ENCODE peak calls at places on chromosomes 5 and 9, in nine cellular contexts. D is endothelial cell, X is NCI-H226, R is Karpas-422, G is progenitor cell of endocrine pancreas, Q is T-helper 22 cell, B is WERI-Rb-1, P is NCI-H2107, C is H4. J is an unnamed sample.

GRCh38 chr5:103465891-103466290 is 96.7 kb downstream of the NUDT12 start:
- DNase-seq in D (no peak), X (peak; percentile 4), G (no peak), C (no peak), Q (no peak), B (no peak), R (no peak), P (no peak), J (no peak)

GRCh38 chr5:119255571-119256356 is 100.1 kb upstream of the TNFAIP8 start:
- DNase-seq in P (no peak), B (peak; percentile 40), R (peak; percentile 78), C (peak; percentile 32), D (no peak), Q (no peak), X (no peak), G (no peak), J (no peak)

GRCh38 chr5:37812365-37812764 is 27.5 kb downstream of the GDNF start:
- DNase-seq in C (no peak), X (no peak), D (no peak), B (no peak), G (no peak), R (no peak), Q (no peak), P (no peak), J (no peak)

GRCh38 chr5:636951-637350 is 24.8 kb downstream of the CEP72 start:
- DNase-seq in Q (no peak), G (no peak), P (no peak), R (no peak), X (no peak), C (no peak), B (peak; percentile 6), D (no peak), J (no peak)

GRCh38 chr9:35051069-35051967 is 21.1 kb downstream of the VCP start:
- DNase-seq in C (peak; percentile 48), X (no peak), P (no peak), Q (no peak), D (peak; percentile 75), B (peak; percentile 73), R (peak; percentile 74), G (peak; percentile 30), J (peak; percentile 28)

GRCh38 chr5:172114875-172115422 is 73.1 kb downstream of the STK10 start:
- DNase-seq in R (peak; percentile 86), B (no peak), D (no peak), X (no peak), P (no peak), G (no peak), C (no peak), Q (peak; percentile 59), J (no peak)

GRCh38 chr5:1723957-1724821 is 75.4 kb downstream of the MRPL36 start:
- DNase-seq in C (no peak), Q (no peak), P (no peak), R (no peak), X (no peak), B (no peak), D (no peak), G (peak; percentile 8), J (no peak)

GRCh38 chr9:124267271-124267807 is 9.6 kb downstream of the NEK6 start:
- DNase-seq in R (peak; percentile 84), G (no peak), P (peak; percentile 49), B (no peak), C (peak; percentile 92), D (peak; percentile 28), Q (no peak), X (peak; percentile 62), J (peak; percentile 55)

GRCh38 chr5:116575635-116576042 is 1.0 kb upstream of the SEMA6A start:
- DNase-seq in G (peak; percentile 17), Q (no peak), R (peak; percentile 43), P (no peak), C (no peak), X (no peak), B (peak; percentile 19), D (peak; percentile 33), J (no peak)

GRCh38 chr5:145680169-145680568 is 155.0 kb downstream of the PRELID2 start:
- DNase-seq in R (peak; percentile 47), X (no peak), P (no peak), Q (no peak), D (no peak), B (peak; percentile 11), C (no peak), G (no peak), J (no peak)

GRCh38 chr9:128505414-128505765 is 871 bp downstream of the GLE1 start:
- DNase-seq in B (no peak), Q (no peak), D (no peak), P (no peak), G (no peak), R (no peak), C (no peak), X (peak; percentile 4), J (no peak)

GRCh38 chr5:179408646-179409045 is 63.4 kb upstream of the ADAMTS2 start:
- DNase-seq in X (no peak), D (no peak), Q (no peak), B (peak; percentile 17), C (no peak), G (no peak), R (no peak), P (no peak), J (no peak)

GRCh38 chr5:3382782-3383181 is 212.8 kb upstream of the IRX1 start:
- DNase-seq in D (no peak), R (no peak), P (no peak), B (no peak), G (no peak), C (no peak), X (no peak), Q (no peak), J (no peak)

GRCh38 chr9:113220467-113221002 is 542 bp downstream of the FKBP15 start:
- DNase-seq in C (no peak), B (no peak), R (peak; percentile 58), Q (no peak), G (no peak), D (peak; percentile 3), X (no peak), P (no peak), J (peak; percentile 28)

GRCh38 chr9:135990468-135991429 is 29.6 kb upstream of the UBAC1 start:
- DNase-seq in Q (peak; percentile 45), G (no peak), D (peak; percentile 38), X (no peak), R (peak; percentile 85), B (peak; percentile 82), C (no peak), P (peak; percentile 35), J (peak; percentile 29)